ENCODE peak calls at places on chromosomes 12 and 14, in nine cellular contexts. E, X, C, H, F, S, M, Q and Z are unnamed samples.

GRCh38 chr12:77578471-77579262 is 252.0 kb upstream of the NAV3 start:
- DNase-seq in E (no peak), X (no peak), C (no peak), H (no peak), F (peak; percentile 66), S (no peak), M (no peak), Q (no peak), Z (no peak)

GRCh38 chr12:7190268-7191055 is 976 bp downstream of the PEX5 start:
- DNase-seq in E (peak; percentile 16), X (no peak), C (peak; percentile 38), H (peak; percentile 26), F (peak; percentile 6), S (peak; percentile 44), M (peak; percentile 11), Q (peak; percentile 2), Z (peak; percentile 58)

GRCh38 chr12:94628369-94628768 is 22.0 kb downstream of the TMCC3 start:
- DNase-seq in E (no peak), X (no peak), C (no peak), H (no peak), F (no peak), S (no peak), M (no peak), Q (no peak), Z (no peak)

GRCh38 chr14:103273145-103273846 is 60.7 kb upstream of the EIF5 start:
- DNase-seq in E (no peak), X (no peak), C (peak; percentile 22), H (no peak), F (no peak), S (no peak), M (no peak), Q (no peak), Z (no peak)

GRCh38 chr14:68283378-68284123 is 464.0 kb downstream of the RAD51B start:
- DNase-seq in E (no peak), X (no peak), C (peak; percentile 30), H (peak; percentile 29), F (no peak), S (no peak), M (no peak), Q (no peak), Z (peak; percentile 51)

GRCh38 chr12:90987101-90987500 is 17.7 kb downstream of the EPYC start:
- DNase-seq in E (no peak), X (peak; percentile 34), C (no peak), H (no peak), F (no peak), S (no peak), M (no peak), Q (no peak), Z (no peak)

GRCh38 chr12:2664721-2665577 is 129.8 kb upstream of the FKBP4 start:
- DNase-seq in E (no peak), X (no peak), C (no peak), H (no peak), F (no peak), S (no peak), M (no peak), Q (no peak), Z (no peak)

GRCh38 chr14:65686761-65687160 is 274.2 kb downstream of the FUT8 start:
- DNase-seq in E (no peak), X (peak; percentile 18), C (no peak), H (no peak), F (peak; percentile 25), S (no peak), M (no peak), Q (no peak), Z (no peak)

GRCh38 chr12:126383506-126383905 is 1318.3 kb downstream of the AACS start:
- DNase-seq in E (no peak), X (no peak), C (no peak), H (no peak), F (no peak), S (no peak), M (no peak), Q (no peak), Z (no peak)

GRCh38 chr12:66008985-66009384 is 121.6 kb downstream of the LLPH start:
- DNase-seq in E (no peak), X (no peak), C (no peak), H (no peak), F (no peak), S (no peak), M (no peak), Q (no peak), Z (no peak)
- H3K4me3 ChIP-seq in E (no peak overlapping the region), X (no peak overlapping the region), C (no peak overlapping the region), H (no peak overlapping the region), F (no peak overlapping the region), S (no peak overlapping the region), M (no peak overlapping the region), Q (no peak overlapping the region), Z (no peak overlapping the region)

GRCh38 chr12:122974274-122974891 is 661 bp upstream of the OGFOD2 start:
- DNase-seq in E (peak; percentile 99), X (peak; percentile 98), C (peak; percentile 98), H (peak; percentile 99), F (peak; percentile 98), S (peak; percentile 99), M (peak; percentile 98), Q (peak; percentile 98), Z (peak; percentile 98)

GRCh38 chr12:122977153-122977552 is 2.1 kb downstream of the OGFOD2 start:
- DNase-seq in E (no peak), X (no peak), C (no peak), H (no peak), F (no peak), S (no peak), M (no peak), Q (no peak), Z (no peak)

GRCh38 chr12:122976648-122976975 is 1.6 kb downstream of the OGFOD2 start:
- DNase-seq in E (no peak), X (no peak), C (no peak), H (no peak), F (no peak), S (peak; percentile 15), M (no peak), Q (no peak), Z (no peak)

GRCh38 chr12:122975790-122976647 is 975 bp downstream of the OGFOD2 start:
- DNase-seq in E (no peak), X (no peak), C (no peak), H (no peak), F (no peak), S (peak; percentile 16), M (no peak), Q (no peak), Z (no peak)

DNA sequence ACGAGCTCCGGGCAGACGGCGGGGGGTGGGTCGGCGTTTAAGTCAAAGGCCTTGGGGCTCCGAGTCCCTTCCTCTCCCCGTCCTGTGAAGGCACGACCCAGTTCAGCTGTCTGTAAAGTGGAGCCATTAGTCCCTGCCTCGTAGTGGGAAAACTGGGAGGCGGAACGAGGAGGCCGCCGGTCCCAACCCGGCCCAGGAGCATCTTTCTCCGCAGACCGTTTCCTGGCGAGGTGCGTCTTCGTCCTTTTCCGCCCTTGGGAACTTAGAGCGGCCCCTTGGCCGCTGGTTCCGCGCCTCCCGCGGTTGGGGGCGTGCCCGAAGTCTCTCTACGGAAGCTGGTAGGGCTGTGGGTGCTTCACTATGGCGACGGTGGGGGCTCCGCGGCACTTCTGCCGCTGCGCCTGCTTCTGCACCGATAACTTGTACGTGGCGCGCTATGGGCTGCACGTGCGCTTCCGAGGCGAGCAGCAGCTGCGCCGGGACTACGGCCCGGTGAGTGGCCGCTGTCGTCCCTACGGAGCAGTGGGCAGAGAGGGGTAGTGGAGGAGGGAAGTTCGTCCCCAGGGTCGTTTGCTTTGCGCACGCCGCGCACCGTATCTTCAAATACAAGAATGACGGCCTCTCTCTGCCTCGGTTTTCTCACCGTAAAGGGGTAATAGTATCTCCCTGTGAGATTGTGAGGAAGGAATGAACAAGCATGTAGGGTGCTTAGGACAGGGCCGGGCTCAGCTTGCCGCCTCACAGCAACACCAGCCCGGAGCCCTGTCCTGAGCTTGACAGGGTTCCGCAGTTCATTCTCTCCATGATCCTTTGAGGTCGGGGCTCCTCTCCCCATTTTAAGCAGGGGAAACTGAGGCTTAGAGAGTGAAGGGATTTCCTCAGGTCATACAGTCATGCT is at the start of gene OGFOD2:
- DNase-seq in E (peak; percentile 91), X (peak; percentile 93), C (peak; percentile 93), H (peak; percentile 93), F (peak; percentile 88), S (peak; percentile 90), M (peak; percentile 87), Q (peak; percentile 95), Z (peak; percentile 95)
- H3K4me1 ChIP-seq in E (peaks cover 15% of the 10 kb centered on the region), X (peaks cover 19% of the 10 kb centered on the region), C (peaks cover 35% of the 10 kb centered on the region), H (peaks cover 60% of the 10 kb centered on the region), F (peaks cover 12% of the 10 kb centered on the region), S (no peaks in the 10 kb centered on the region), M (peaks cover 24% of the 10 kb centered on the region), Q (peaks cover 14% of the 10 kb centered on the region), Z (peaks cover 48% of the 10 kb centered on the region)

DNA sequence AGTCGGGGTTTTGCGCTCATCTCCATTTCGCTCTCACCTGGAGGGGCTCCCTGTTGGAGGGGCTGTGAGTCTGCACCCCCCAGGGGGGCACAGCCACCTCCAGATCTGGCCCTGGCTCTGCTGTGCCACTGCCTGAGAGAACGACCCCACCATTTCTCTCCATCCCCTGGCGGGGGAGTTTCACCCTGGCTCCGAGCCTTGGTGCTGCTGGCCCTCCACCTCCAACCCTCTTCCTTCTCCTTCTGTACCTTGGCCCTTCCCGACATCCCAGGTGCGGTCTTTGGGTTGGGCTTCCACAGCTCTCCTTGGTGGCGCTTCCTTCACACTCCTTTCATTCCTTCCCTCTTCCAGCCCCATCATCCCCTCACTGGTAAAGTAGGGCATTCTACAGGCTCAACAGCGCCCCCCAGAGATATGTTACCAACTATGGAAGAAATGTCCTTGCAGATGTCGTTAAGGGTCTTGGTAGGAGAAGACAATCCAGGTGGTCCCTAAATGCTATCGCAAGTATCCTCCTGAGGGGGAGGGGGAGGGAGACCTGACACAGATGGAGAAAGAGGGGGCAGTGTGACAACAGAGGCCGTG is 16.3 kb downstream of the SERPINA1 start:
- DNase-seq in E (no peak), X (no peak), C (no peak), H (no peak), F (no peak), S (no peak), M (no peak), Q (no peak), Z (no peak)
- TF ChIP-seq CTCF in E (no peak), X (peak; percentile 15), C (no peak), H (no peak), F (no peak), S (no peak), M (no peak), Q (peak; percentile 47), Z (no peak)

GRCh38 chr12:28938581-28939301 is 210.3 kb upstream of the FAR2 start:
- DNase-seq in E (no peak), X (no peak), C (no peak), H (no peak), F (no peak), S (no peak), M (no peak), Q (no peak), Z (no peak)

GRCh38 chr12:28938056-28938455 is 211.0 kb upstream of the FAR2 start:
- DNase-seq in E (no peak), X (no peak), C (no peak), H (no peak), F (no peak), S (no peak), M (no peak), Q (no peak), Z (no peak)

GRCh38 chr12:28937196-28937595 is 211.9 kb upstream of the FAR2 start:
- DNase-seq in E (no peak), X (peak; percentile 76), C (no peak), H (no peak), F (peak; percentile 76), S (no peak), M (no peak), Q (no peak), Z (no peak)

GRCh38 chr12:28939427-28939826 is 209.7 kb upstream of the FAR2 start:
- DNase-seq in E (no peak), X (no peak), C (no peak), H (no peak), F (peak; percentile 19), S (no peak), M (no peak), Q (no peak), Z (no peak)

GRCh38 chr12:28941248-28941647 is 207.8 kb upstream of the FAR2 start:
- DNase-seq in E (no peak), X (peak; percentile 85), C (no peak), H (no peak), F (peak; percentile 30), S (no peak), M (no peak), Q (no peak), Z (no peak)
- H3K4me3 ChIP-seq in E (no peak overlapping the region), X (no peak overlapping the region), C (no peak overlapping the region), H (no peak overlapping the region), F (no peak overlapping the region), S (no peak overlapping the region), M (no peak overlapping the region), Q (no peak overlapping the region), Z (no peak overlapping the region)